ENCODE peak calls at places on chromosomes 4 and X, in seven cellular contexts. A, W, R, X, N, V and P are unnamed samples.

GRCh38 chrX:7286461-7286860 is 138.5 kb upstream of the PUDP start:
- DNase-seq in R (no peak), A (peak), W (no peak), N (no peak), V (no peak), X (no peak), P (no peak)

GRCh38 chr4:126778348-126778747 is 854.4 kb upstream of the INTU start:
- DNase-seq in V (no peak), R (peak), X (no peak), W (no peak), N (no peak), A (peak), P (peak)

GRCh38 chr4:137677851-137678250 is 145.6 kb upstream of the PCDH18 start:
- DNase-seq in R (peak), A (peak), W (no peak), V (no peak), X (no peak), N (no peak), P (peak)

GRCh38 chr4:144572660-144573059 is 73.3 kb upstream of the HHIP start:
- DNase-seq in W (peak), A (no peak), R (no peak), X (no peak), N (no peak), V (no peak), P (no peak)

GRCh38 chrX:53479295-53479694 is 45.1 kb upstream of the HSD17B10 start:
- DNase-seq in X (no peak), R (peak), V (no peak), W (no peak), N (no peak), A (peak), P (peak)

GRCh38 chrX:53047228-53047627 is 1.4 kb upstream of the GPR173 start:
- DNase-seq in V (no peak), W (no peak), R (no peak), N (no peak), A (peak), X (no peak), P (peak)

GRCh38 chr4:184193556-184194525 is 23.8 kb downstream of the ENPP6 start:
- DNase-seq in N (no peak), W (no peak), R (no peak), X (no peak), A (no peak), V (no peak), P (no peak)

GRCh38 chrX:52263417-52263816 is 78.7 kb downstream of the MAGED4 start:
- DNase-seq in X (no peak), W (no peak), N (no peak), A (no peak), R (no peak), V (no peak), P (no peak)

GRCh38 chr4:102343964-102344519 is 1.2 kb downstream of the SLC39A8 start:
- DNase-seq in N (no peak), X (no peak), W (no peak), R (no peak), A (peak), V (no peak), P (no peak)

GRCh38 chr4:7266525-7267292 is 74.4 kb downstream of the SORCS2 start:
- DNase-seq in V (no peak), R (peak), A (peak), N (no peak), X (no peak), W (no peak), P (peak)

GRCh38 chr4:89685690-89686089 is 151.3 kb downstream of the SNCA start:
- DNase-seq in V (no peak), W (no peak), R (no peak), A (no peak), N (no peak), X (no peak), P (no peak)

GRCh38 chr4:121189811-121190210 is 25.7 kb upstream of the TNIP3 start:
- DNase-seq in R (no peak), W (no peak), V (no peak), N (peak), X (peak), A (no peak), P (no peak)

GRCh38 chr4:85005865-85006377 is 39.4 kb upstream of the WDFY3 start:
- DNase-seq in R (peak), V (no peak), A (peak), N (no peak), X (no peak), W (no peak), P (peak)

GRCh38 chr4:20832821-20833220 is 132.6 kb downstream of the PACRGL start:
- DNase-seq in A (no peak), N (no peak), X (no peak), V (no peak), W (no peak), R (peak), P (peak)

GRCh38 chr4:10077492-10078335 is 38.9 kb downstream of the WDR1 start:
- DNase-seq in W (no peak), N (no peak), X (no peak), V (no peak), A (peak), R (no peak), P (no peak)

GRCh38 chrX:40175416-40176255 is 77.9 kb upstream of the BCOR start:
- DNase-seq in V (peak), X (peak), N (peak), A (peak), R (no peak), W (peak), P (peak)

GRCh38 chr4:188956566-188956965 is 817.3 kb downstream of the TRIML1 start:
- DNase-seq in W (no peak), V (no peak), N (no peak), X (no peak), A (peak), R (no peak), P (no peak)
- TF ChIP-seq CTCF in W (no peak), V (no peak), N (no peak), X (no peak), A (no peak), R (no peak), P (no peak)

GRCh38 chrX:104113237-104113965 is 1.1 kb downstream of the ZCCHC18 start:
- DNase-seq in N (peak), W (peak), X (peak), V (peak), A (peak), R (peak), P (peak)
- TF ChIP-seq CTCF in N (no peak), W (no peak), X (peak), V (peak), A (peak), R (peak), P (peak)

DNA sequence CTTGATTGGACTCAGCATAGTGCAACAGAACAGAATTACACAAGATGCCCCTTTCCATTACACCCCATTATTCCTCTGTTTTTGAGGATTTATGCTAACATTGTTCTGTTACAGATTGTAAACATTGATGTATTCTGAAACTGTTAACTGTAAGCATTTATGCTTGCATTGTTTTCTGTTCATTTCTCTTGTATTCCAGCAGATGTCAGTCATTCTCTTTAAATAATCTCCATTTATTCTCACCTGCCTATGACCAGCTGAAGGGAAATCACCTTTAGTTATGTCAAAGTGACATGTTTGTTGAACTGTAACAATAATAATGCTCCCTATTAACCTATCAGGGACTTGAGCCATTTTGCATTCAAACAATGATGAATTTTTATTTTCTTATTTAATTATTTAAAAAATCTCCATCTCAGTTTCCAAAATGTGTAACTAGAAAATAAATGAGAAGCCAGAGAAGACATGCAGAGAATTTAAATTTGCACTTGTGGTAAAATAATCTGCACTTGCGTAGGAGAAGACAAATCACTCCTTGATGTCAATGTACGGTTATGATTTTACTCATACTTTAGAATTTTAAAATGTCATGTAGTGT is 58.0 kb downstream of the SPCS3 start:
- DNase-seq in X (no peak), R (peak), A (peak), N (no peak), W (no peak), V (no peak), P (peak)
- TF ChIP-seq CTCF in X (no peak), R (peak), A (peak), N (peak), W (peak), V (peak), P (peak)

GRCh38 chr4:60432911-60433310 is 767.2 kb upstream of the ADGRL3 start:
- DNase-seq in R (no peak), V (no peak), X (no peak), N (no peak), W (no peak), A (no peak), P (no peak)
- TF ChIP-seq CTCF in R (no peak), V (no peak), X (no peak), N (no peak), W (no peak), A (no peak), P (no peak)

DNA sequence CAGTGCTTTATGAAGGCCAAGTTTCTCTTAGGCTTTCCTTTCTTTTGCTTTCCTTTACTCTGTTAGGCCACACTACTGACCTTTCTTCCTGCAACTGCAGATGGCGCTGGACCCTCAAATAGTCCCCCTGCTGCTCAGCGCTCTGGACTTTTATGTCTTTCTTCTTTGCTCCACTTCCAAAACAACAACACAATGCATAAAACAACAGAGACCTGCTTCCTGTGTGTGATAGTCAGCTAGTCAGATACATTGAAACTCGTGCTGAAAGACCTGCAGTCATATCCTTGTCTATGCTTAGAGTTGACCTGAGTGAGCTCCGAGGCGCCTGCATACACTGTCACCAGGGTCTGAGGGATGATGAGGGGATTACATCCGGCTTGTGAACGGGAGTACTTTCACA is 108.9 kb upstream of the TEX13D start:
- DNase-seq in A (no peak), N (no peak), R (no peak), X (no peak), W (peak), V (no peak), P (no peak)
- TF ChIP-seq CTCF in A (no peak), N (no peak), R (no peak), X (no peak), W (no peak), V (peak), P (no peak)

GRCh38 chrX:18871970-18872369 is 111.9 kb downstream of the PHKA2 start:
- DNase-seq in X (no peak), A (no peak), N (no peak), V (no peak), R (no peak), W (no peak), P (no peak)
- TF ChIP-seq CTCF in X (no peak), A (no peak), N (no peak), V (no peak), R (no peak), W (no peak), P (no peak)

DNA sequence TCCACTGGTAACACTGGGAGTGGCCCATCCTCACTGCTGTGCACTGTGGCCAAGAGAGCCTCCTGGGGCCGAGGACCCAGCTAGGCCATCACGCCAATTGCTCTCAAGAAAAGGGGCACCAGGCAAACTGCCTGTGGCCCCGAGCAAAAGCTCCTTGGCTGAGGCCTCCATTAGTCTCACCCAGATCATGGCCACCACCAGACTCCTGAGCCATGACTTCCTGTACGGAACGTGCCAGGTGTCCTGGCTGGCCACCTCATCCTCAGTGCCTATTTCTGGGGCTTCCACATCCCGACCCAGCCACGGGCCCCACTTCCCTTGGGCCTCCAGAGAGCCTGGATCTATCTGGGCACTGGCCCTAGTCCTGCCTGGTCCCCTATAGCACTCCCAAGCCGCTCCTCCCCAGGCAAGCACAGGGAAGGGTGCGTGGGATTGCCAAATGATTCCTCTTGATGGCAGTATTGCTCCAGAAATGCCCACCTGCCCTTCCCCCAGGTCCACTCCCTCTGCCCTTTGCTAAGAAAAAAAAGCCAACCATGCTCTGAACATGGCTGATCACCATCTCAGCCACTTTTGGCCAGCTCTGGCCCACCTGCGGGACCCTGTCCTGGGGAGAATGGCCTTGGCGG is 212.6 kb upstream of the AGTR2 start:
- DNase-seq in V (no peak), N (no peak), A (peak), X (no peak), W (no peak), R (no peak), P (no peak)
- TF ChIP-seq CTCF in V (no peak), N (peak), A (peak), X (no peak), W (no peak), R (no peak), P (no peak)

DNA sequence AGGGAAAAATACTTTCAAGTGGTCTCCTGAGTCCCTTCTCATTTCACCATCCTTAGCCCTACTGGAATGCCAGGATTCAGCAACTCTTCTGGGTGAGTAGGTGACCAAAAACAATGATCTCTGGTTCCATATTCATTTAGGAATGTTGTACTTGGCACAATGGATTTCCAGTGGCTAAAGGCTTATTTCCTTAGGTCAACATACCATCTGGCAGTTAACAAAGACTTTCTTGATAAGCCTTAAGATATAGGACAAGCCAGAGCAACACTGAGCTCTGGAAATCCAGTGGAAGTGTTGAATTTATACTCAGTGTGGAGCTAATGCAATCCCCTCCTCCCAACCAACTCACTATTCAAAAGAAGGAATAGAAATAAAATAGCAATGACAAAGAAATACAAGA is 139.4 kb upstream of the EMCN start:
- DNase-seq in W (no peak), N (no peak), R (peak), V (no peak), X (no peak), A (no peak), P (no peak)
- TF ChIP-seq CTCF in W (no peak), N (no peak), R (no peak), V (no peak), X (no peak), A (no peak), P (no peak)

GRCh38 chr4:86043755-86044592 is 315.9 kb downstream of the MAPK10 start:
- DNase-seq in W (peak), R (no peak), N (no peak), V (peak), X (no peak), A (peak), P (peak)
- TF ChIP-seq CTCF in W (peak), R (peak), N (peak), V (peak), X (peak), A (peak), P (peak)

DNA sequence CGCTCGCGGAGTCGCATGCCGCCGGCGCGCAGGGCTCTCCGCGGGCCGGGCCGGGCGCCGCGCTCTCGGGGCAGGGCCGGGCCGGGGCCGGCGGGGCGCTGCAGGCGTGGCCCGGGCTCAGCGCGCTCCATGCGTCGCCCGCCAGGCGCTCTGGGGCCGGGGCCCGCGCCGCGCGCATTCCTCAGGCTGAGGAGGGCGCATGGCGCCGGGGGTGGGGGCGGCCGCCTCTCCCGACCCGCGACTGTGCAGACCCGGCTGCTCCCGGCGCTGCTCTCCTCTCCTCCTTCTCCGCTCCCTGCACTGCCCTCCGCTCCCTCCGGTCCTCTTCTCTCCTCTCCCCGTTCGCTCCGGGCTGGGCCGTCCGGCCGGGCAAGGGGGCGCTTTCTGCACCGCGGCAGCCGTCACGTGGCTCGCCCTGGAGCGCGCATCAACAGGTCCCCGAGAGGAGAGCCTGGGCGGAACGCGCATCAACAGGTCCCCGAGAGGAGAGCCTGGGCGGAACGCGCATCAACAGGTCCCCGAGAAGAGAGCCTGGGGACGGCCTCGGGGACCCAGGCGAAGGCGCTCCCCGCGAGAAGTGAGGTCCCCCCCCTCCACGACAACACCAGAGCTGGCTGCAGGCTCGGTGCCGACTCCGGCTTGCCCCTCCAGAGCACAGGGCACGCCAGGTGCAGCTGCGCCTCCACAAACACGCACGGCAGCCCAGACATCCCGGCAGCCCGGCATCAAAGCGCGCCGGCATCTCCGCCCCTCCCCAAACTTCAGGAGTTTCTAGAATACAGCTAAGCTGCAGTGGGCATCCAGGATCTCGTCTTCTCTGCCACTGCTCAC is 12.9 kb downstream of the PPP2R3B start:
- DNase-seq in W (peak), X (no peak), N (no peak), A (no peak), V (peak), R (peak), P (peak)
- TF ChIP-seq CTCF in W (no peak), X (no peak), N (no peak), A (no peak), V (no peak), R (no peak), P (no peak)